ENCODE peak calls at places on chromosomes 7 and 10, in five cellular contexts. One of them, this sample, is unnamed.

GRCh38 chr7:106864298-106865081 is 592 bp upstream of the PIK3CG start:
- DNase-seq in fibroblast of mammary gland: no peak
- DNase-seq in progenitor cell of endocrine pancreas: no peak
- DNase-seq in NCI-H1092: no peak
- DNase-seq in tibial artery: no peak
- DNase-seq in this sample: no peak

GRCh38 chr10:24791129-24791733 is 67.5 kb upstream of the ARHGAP21 start:
- DNase-seq in progenitor cell of endocrine pancreas: no peak
- DNase-seq in NCI-H1092: no peak
- DNase-seq in fibroblast of mammary gland: no peak
- DNase-seq in tibial artery: no peak
- DNase-seq in this sample: no peak

GRCh38 chr7:41921453-41921912 is 218.6 kb upstream of the INHBA start:
- DNase-seq in NCI-H1092: no peak
- DNase-seq in progenitor cell of endocrine pancreas: no peak
- DNase-seq in fibroblast of mammary gland: peak
- DNase-seq in tibial artery: peak
- DNase-seq in this sample: no peak

GRCh38 chr7:40866601-40867000 is 731.8 kb downstream of the SUGCT start:
- DNase-seq in fibroblast of mammary gland: peak
- DNase-seq in progenitor cell of endocrine pancreas: no peak
- DNase-seq in NCI-H1092: no peak
- DNase-seq in tibial artery: no peak
- DNase-seq in this sample: no peak

GRCh38 chr7:25852249-25852994 is 299.6 kb upstream of the NFE2L3 start:
- DNase-seq in progenitor cell of endocrine pancreas: peak
- DNase-seq in tibial artery: peak
- DNase-seq in fibroblast of mammary gland: peak
- DNase-seq in NCI-H1092: no peak
- DNase-seq in this sample: peak

GRCh38 chr7:110835209-110835608 is 255.7 kb upstream of the LRRN3 start:
- DNase-seq in tibial artery: no peak
- DNase-seq in progenitor cell of endocrine pancreas: no peak
- DNase-seq in fibroblast of mammary gland: peak
- DNase-seq in NCI-H1092: peak
- DNase-seq in this sample: no peak

GRCh38 chr7:143405158-143405557 is 3.5 kb downstream of the EPHA1 start:
- DNase-seq in NCI-H1092: no peak
- DNase-seq in fibroblast of mammary gland: no peak
- DNase-seq in progenitor cell of endocrine pancreas: no peak
- DNase-seq in tibial artery: no peak
- DNase-seq in this sample: no peak

GRCh38 chr10:113519616-113520015 is 33.2 kb upstream of the HABP2 start:
- DNase-seq in fibroblast of mammary gland: no peak
- DNase-seq in NCI-H1092: no peak
- DNase-seq in tibial artery: no peak
- DNase-seq in progenitor cell of endocrine pancreas: no peak
- DNase-seq in this sample: no peak

GRCh38 chr7:76346778-76347177 is 12.0 kb downstream of the YWHAG start:
- DNase-seq in progenitor cell of endocrine pancreas: no peak
- DNase-seq in fibroblast of mammary gland: no peak
- DNase-seq in NCI-H1092: no peak
- DNase-seq in tibial artery: no peak
- DNase-seq in this sample: no peak

GRCh38 chr10:11444531-11445228 is 166.8 kb downstream of the USP6NL start:
- DNase-seq in NCI-H1092: no peak
- DNase-seq in tibial artery: no peak
- DNase-seq in progenitor cell of endocrine pancreas: no peak
- DNase-seq in fibroblast of mammary gland: no peak
- DNase-seq in this sample: no peak

GRCh38 chr7:143305423-143306070 is 10.4 kb upstream of the CLCN1 start:
- DNase-seq in NCI-H1092: no peak
- DNase-seq in progenitor cell of endocrine pancreas: peak
- DNase-seq in fibroblast of mammary gland: peak
- DNase-seq in tibial artery: peak
- DNase-seq in this sample: peak

GRCh38 chr7:149216402-149216801 is 21.1 kb downstream of the ZNF282 start:
- DNase-seq in fibroblast of mammary gland: no peak
- DNase-seq in progenitor cell of endocrine pancreas: no peak
- DNase-seq in tibial artery: no peak
- DNase-seq in NCI-H1092: no peak
- DNase-seq in this sample: no peak

GRCh38 chr7:158829021-158829341 is 328 bp downstream of the ESYT2 start:
- DNase-seq in NCI-H1092: peak
- DNase-seq in fibroblast of mammary gland: peak
- DNase-seq in progenitor cell of endocrine pancreas: peak
- DNase-seq in tibial artery: peak
- DNase-seq in this sample: peak

GRCh38 chr7:76166404-76167255 is 35.1 kb upstream of the SRRM3 start:
- DNase-seq in fibroblast of mammary gland: peak
- DNase-seq in tibial artery: peak
- DNase-seq in progenitor cell of endocrine pancreas: peak
- DNase-seq in NCI-H1092: peak
- DNase-seq in this sample: peak

GRCh38 chr7:112296416-112296815 is 89.9 kb downstream of the ZNF277 start:
- DNase-seq in NCI-H1092: no peak
- DNase-seq in tibial artery: no peak
- DNase-seq in fibroblast of mammary gland: no peak
- DNase-seq in progenitor cell of endocrine pancreas: no peak
- DNase-seq in this sample: no peak

GRCh38 chr10:71821909-71822763 is 28.9 kb downstream of the PSAP start:
- DNase-seq in tibial artery: no peak
- DNase-seq in progenitor cell of endocrine pancreas: no peak
- DNase-seq in fibroblast of mammary gland: peak
- DNase-seq in NCI-H1092: no peak
- DNase-seq in this sample: no peak

GRCh38 chr10:132970641-132971438 is 28.5 kb upstream of the CFAP46 start:
- DNase-seq in progenitor cell of endocrine pancreas: no peak
- DNase-seq in NCI-H1092: no peak
- DNase-seq in tibial artery: peak
- DNase-seq in fibroblast of mammary gland: no peak
- DNase-seq in this sample: no peak

GRCh38 chr7:11609071-11609470 is 222.9 kb downstream of the THSD7A start:
- DNase-seq in tibial artery: no peak
- DNase-seq in fibroblast of mammary gland: no peak
- DNase-seq in NCI-H1092: no peak
- DNase-seq in progenitor cell of endocrine pancreas: no peak
- DNase-seq in this sample: no peak

GRCh38 chr7:133797355-133797754 is 329.8 kb upstream of the LRGUK start:
- DNase-seq in NCI-H1092: no peak
- DNase-seq in progenitor cell of endocrine pancreas: no peak
- DNase-seq in fibroblast of mammary gland: no peak
- DNase-seq in tibial artery: no peak
- DNase-seq in this sample: no peak

GRCh38 chr10:14518141-14518540 is 187.4 kb upstream of the FRMD4A start:
- DNase-seq in progenitor cell of endocrine pancreas: no peak
- DNase-seq in NCI-H1092: no peak
- DNase-seq in tibial artery: no peak
- DNase-seq in fibroblast of mammary gland: no peak
- DNase-seq in this sample: no peak

GRCh38 chr10:12279281-12279680 is 70.1 kb upstream of the CAMK1D start:
- DNase-seq in NCI-H1092: no peak
- DNase-seq in tibial artery: no peak
- DNase-seq in progenitor cell of endocrine pancreas: no peak
- DNase-seq in fibroblast of mammary gland: peak
- DNase-seq in this sample: no peak

GRCh38 chr7:131225619-131226101 is 102.0 kb upstream of the MKLN1 start:
- DNase-seq in tibial artery: no peak
- DNase-seq in NCI-H1092: no peak
- DNase-seq in progenitor cell of endocrine pancreas: no peak
- DNase-seq in fibroblast of mammary gland: peak
- DNase-seq in this sample: no peak

This sample was measured in neural crest cell.